ENCODE peak calls at places on chromosomes 11 and 22, in nine cellular contexts. O is psoas muscle, M is tibial nerve, I is A549, U is body of pancreas, D is cardiac muscle cell, Q is right atrium auricular region, L is A673, X is brain microvascular endothelial cell. F is an unnamed sample.

GRCh38 chr11:34773211-34773610 is 143.0 kb downstream of the APIP start:
- DNase-seq in O (no peak), M (no peak), I (no peak), U (no peak), D (no peak), Q (no peak), L (no peak), X (no peak), F (no peak)

GRCh38 chr22:26579331-26579886 is 10.5 kb downstream of the TPST2 start:
- DNase-seq in O (no peak), M (no peak), I (no peak), U (no peak), D (no peak), Q (no peak), L (no peak), X (no peak), F (no peak)

GRCh38 chr11:9075441-9076000 is 15.9 kb downstream of the SCUBE2 start:
- DNase-seq in O (no peak), M (no peak), I (no peak), U (no peak), D (no peak), Q (no peak), L (no peak), X (no peak), F (peak)

GRCh38 chr11:121464352-121464946 is 11.7 kb upstream of the SORL1-AS1 start:
- DNase-seq in O (peak), M (no peak), I (peak), U (peak), D (peak), Q (peak), L (peak), X (peak), F (peak)

GRCh38 chr22:23691748-23692423 is 1.1 kb downstream of the RGL4 start:
- DNase-seq in O (no peak), M (no peak), I (no peak), U (no peak), D (no peak), Q (no peak), L (no peak), X (no peak), F (no peak)

GRCh38 chr11:73342633-73343032 is 33.6 kb upstream of the RELT start:
- DNase-seq in O (no peak), M (no peak), I (no peak), U (peak), D (peak), Q (no peak), L (no peak), X (no peak), F (no peak)

GRCh38 chr22:31583861-31584485 is 78.0 kb downstream of the PISD start:
- DNase-seq in O (no peak), M (no peak), I (no peak), U (no peak), D (no peak), Q (no peak), L (no peak), X (peak), F (no peak)

GRCh38 chr22:39263626-39264025 is 18.8 kb upstream of the PDGFB start:
- DNase-seq in O (no peak), M (no peak), I (no peak), U (no peak), D (no peak), Q (no peak), L (no peak), X (no peak), F (no peak)

GRCh38 chr11:47669856-47670255 is 27.5 kb upstream of the MTCH2 start:
- DNase-seq in O (no peak), M (no peak), I (no peak), U (no peak), D (no peak), Q (no peak), L (no peak), X (no peak), F (no peak)

GRCh38 chr22:35315855-35316745 is 16.4 kb downstream of the TOM1 start:
- DNase-seq in O (peak), M (no peak), I (no peak), U (peak), D (no peak), Q (peak), L (no peak), X (no peak), F (peak)

GRCh38 chr11:82577246-82577645 is 156.4 kb downstream of the FAM181B start:
- DNase-seq in O (no peak), M (no peak), I (no peak), U (no peak), D (no peak), Q (no peak), L (no peak), X (no peak), F (no peak)

GRCh38 chr22:42993651-42994275 is 21.2 kb downstream of the PACSIN2 start:
- DNase-seq in O (no peak), M (no peak), I (peak), U (no peak), D (no peak), Q (no peak), L (no peak), X (no peak), F (no peak)

GRCh38 chr11:26330255-26330654 is 1.7 kb upstream of the ANO3 start:
- DNase-seq in O (no peak), M (no peak), I (no peak), U (no peak), D (no peak), Q (no peak), L (no peak), X (no peak), F (no peak)

GRCh38 chr22:29030016-29030617 is 31.5 kb downstream of the C22orf31 start:
- DNase-seq in O (no peak), M (no peak), I (no peak), U (peak), D (no peak), Q (no peak), L (no peak), X (no peak), F (no peak)

GRCh38 chr22:20434264-20434751 is 3.3 kb downstream of the SCARF2 start:
- DNase-seq in O (peak), M (no peak), I (no peak), U (no peak), D (no peak), Q (no peak), L (no peak), X (no peak), F (no peak)

GRCh38 chr11:124657922-124658321 is 15.6 kb downstream of the SIAE start:
- DNase-seq in O (no peak), M (no peak), I (no peak), U (no peak), D (no peak), Q (no peak), L (peak), X (no peak), F (no peak)

GRCh38 chr11:123325535-123325934 is 104.5 kb upstream of the GRAMD1B start:
- DNase-seq in O (no peak), M (no peak), I (no peak), U (no peak), D (no peak), Q (no peak), L (no peak), X (no peak), F (no peak)

GRCh38 chr11:70485326-70486025 is 87.1 kb downstream of the CTTN start:
- DNase-seq in O (no peak), M (no peak), I (no peak), U (no peak), D (no peak), Q (no peak), L (no peak), X (no peak), F (no peak)

GRCh38 chr11:28702450-28702790 is 594.2 kb downstream of the METTL15 start:
- DNase-seq in O (no peak), M (no peak), I (no peak), U (no peak), D (no peak), Q (no peak), L (no peak), X (no peak), F (no peak)

GRCh38 chr11:107929611-107930200 is 1.5 kb downstream of the RAB39A start:
- DNase-seq in O (no peak), M (no peak), I (no peak), U (no peak), D (no peak), Q (no peak), L (peak), X (no peak), F (no peak)

GRCh38 chr11:69873166-69874077 is 54.2 kb upstream of the FGF3 start:
- DNase-seq in O (no peak), M (no peak), I (no peak), U (no peak), D (no peak), Q (no peak), L (no peak), X (no peak), F (no peak)

GRCh38 chr22:38853149-38853548 is 9.3 kb upstream of the NPTXR start:
- DNase-seq in O (no peak), M (no peak), I (no peak), U (no peak), D (no peak), Q (no peak), L (no peak), X (no peak), F (no peak)

GRCh38 chr11:110422306-110422924 is 7.3 kb upstream of the FDX1 start:
- DNase-seq in O (no peak), M (no peak), I (no peak), U (no peak), D (no peak), Q (no peak), L (no peak), X (no peak), F (no peak)

GRCh38 chr22:27488456-27489224 is 312.9 kb downstream of the MN1 start:
- DNase-seq in O (no peak), M (no peak), I (no peak), U (peak), D (no peak), Q (no peak), L (no peak), X (peak), F (no peak)

GRCh38 chr11:124930799-124931198 is 5.0 kb downstream of the HEPACAM start:
- DNase-seq in O (no peak), M (no peak), I (no peak), U (no peak), D (no peak), Q (no peak), L (no peak), X (no peak), F (no peak)

GRCh38 chr11:36702330-36703054 is 104.5 kb upstream of the RAG2 start:
- DNase-seq in O (no peak), M (peak), I (peak), U (peak), D (peak), Q (no peak), L (peak), X (peak), F (no peak)

GRCh38 chr11:110735431-110736157 is 23.4 kb upstream of the ARHGAP20 start:
- DNase-seq in O (no peak), M (no peak), I (no peak), U (no peak), D (no peak), Q (no peak), L (no peak), X (no peak), F (no peak)

GRCh38 chr11:63543711-63544110 is 7.1 kb downstream of the PLAAT4 start:
- DNase-seq in O (no peak), M (no peak), I (no peak), U (no peak), D (no peak), Q (no peak), L (no peak), X (no peak), F (no peak)

GRCh38 chr11:134036484-134037092 is 32.3 kb upstream of the JAM3 start:
- DNase-seq in O (no peak), M (no peak), I (no peak), U (peak), D (no peak), Q (no peak), L (no peak), X (no peak), F (no peak)

GRCh38 chr22:47124946-47125345 is 362.5 kb downstream of the TBC1D22A start:
- DNase-seq in O (no peak), M (no peak), I (no peak), U (no peak), D (no peak), Q (no peak), L (no peak), X (no peak), F (no peak)

GRCh38 chr22:39529487-39529851 is 3.1 kb downstream of the RPS19BP1 start:
- DNase-seq in O (no peak), M (no peak), I (no peak), U (no peak), D (no peak), Q (no peak), L (no peak), X (no peak), F (no peak)

GRCh38 chr11:4495487-4495886 is 13.0 kb downstream of the OR52K1 start:
- DNase-seq in O (no peak), M (no peak), I (no peak), U (no peak), D (no peak), Q (no peak), L (no peak), X (no peak), F (no peak)

GRCh38 chr11:79263001-79263400 is 177.8 kb downstream of the TENM4 start:
- DNase-seq in O (no peak), M (no peak), I (no peak), U (no peak), D (no peak), Q (no peak), L (peak), X (no peak), F (no peak)

GRCh38 chr11:2207212-2207611 is 35.6 kb upstream of the TH start:
- DNase-seq in O (no peak), M (no peak), I (no peak), U (peak), D (no peak), Q (peak), L (no peak), X (no peak), F (no peak)

GRCh38 chr11:117563556-117563955 is 233.5 kb downstream of the DSCAML1 start:
- DNase-seq in O (no peak), M (no peak), I (no peak), U (no peak), D (no peak), Q (no peak), L (no peak), X (no peak), F (no peak)
- H3K4me3 ChIP-seq in O (no peak), M (no peak), I (no peak), U (no peak), D (no peak), Q (no peak), L (no peak), X (no peak), F (no peak)

GRCh38 chr11:131506376-131506775 is 136.0 kb downstream of the NTM start:
- DNase-seq in O (no peak), M (no peak), I (no peak), U (no peak), D (no peak), Q (no peak), L (no peak), X (no peak), F (no peak)

GRCh38 chr11:131503017-131503416 is 132.6 kb downstream of the NTM start:
- DNase-seq in O (no peak), M (no peak), I (no peak), U (no peak), D (no peak), Q (no peak), L (no peak), X (no peak), F (no peak)

GRCh38 chr11:131498631-131499053 is 128.2 kb downstream of the NTM start:
- DNase-seq in O (no peak), M (no peak), I (no peak), U (no peak), D (no peak), Q (no peak), L (no peak), X (no peak), F (no peak)

GRCh38 chr11:131499199-131499598 is 128.8 kb downstream of the NTM start:
- DNase-seq in O (no peak), M (no peak), I (no peak), U (no peak), D (no peak), Q (no peak), L (no peak), X (no peak), F (no peak)

DNA sequence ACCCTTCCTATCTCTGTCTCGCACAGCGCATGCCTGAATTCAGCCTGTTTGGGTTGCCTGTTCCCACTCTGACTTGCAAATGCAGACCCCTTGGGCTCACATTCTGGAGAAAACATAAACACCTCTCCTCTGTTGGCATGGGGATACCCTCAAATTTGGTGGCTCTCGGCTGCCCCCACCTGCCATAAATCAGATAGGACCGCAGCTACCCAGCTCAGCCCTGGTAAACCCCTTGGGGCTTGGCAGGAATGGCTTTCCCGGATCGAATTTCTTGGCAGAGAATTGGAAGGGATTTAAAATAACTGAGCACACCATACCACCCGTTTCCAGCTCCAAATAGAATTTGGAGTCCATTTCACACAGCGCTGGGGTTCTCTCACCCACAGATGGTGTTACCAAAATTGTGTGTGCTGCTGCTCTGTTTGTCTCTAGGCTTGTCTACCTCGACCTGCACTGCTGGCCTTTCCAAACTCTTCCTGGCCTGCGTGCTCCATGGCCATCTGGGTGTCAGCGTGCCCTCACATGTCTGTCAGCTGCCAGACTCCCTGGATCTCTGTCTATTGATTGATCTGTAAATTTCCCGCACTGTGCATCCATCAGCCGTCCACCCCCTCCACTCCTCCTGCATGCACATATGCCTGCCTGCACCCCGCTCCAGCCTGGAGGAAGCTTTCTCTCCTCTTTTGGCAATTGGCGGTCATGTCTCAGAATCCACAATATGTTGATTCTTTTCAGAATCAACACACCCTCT is 134.0 kb downstream of the NTM start:
- DNase-seq in O (peak), M (no peak), I (no peak), U (peak), D (peak), Q (no peak), L (peak), X (no peak), F (no peak)
- TF ChIP-seq CTCF in O (no peak), M (no peak), I (no peak), U (no peak), D (peak), Q (no peak), L (peak), X (peak), F (no peak)

DNA sequence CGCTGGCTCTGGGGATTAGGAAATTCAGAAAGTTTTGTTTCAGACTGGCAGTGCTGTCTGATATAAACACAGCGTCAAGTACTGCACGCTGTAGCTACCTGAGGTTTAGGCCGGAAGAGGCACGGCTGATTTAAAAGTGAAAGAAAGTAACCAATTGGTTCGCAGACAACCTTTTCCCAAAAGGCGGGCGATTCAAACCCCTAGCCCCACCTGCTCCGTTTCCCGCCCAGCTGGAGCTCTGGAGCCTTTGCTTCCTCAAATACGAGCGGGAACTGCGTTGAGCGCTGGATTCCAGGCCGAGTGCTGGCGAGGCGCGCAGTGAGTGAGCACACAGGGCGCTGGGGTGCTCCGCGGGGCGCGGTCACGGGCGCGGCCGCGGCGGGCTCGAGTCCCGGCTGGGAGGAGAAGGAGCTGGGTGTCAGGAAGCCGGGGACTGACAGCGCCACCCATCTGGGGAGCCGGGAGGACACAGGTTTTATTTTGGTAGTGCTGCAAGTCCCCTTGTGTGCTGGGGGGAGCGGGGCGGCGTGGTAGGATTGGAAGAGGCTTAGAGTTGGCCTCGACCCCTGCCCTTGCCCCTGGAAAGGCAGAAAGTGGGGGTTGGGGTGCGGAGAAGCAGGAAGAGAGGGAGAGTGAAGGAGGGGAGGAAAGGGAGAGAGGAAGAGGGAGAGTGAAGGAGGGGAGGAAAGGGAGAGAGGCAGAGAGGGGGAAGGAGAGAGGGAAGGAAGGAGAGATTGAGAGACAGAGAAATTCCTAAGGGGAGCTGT is 2.1 kb downstream of the FAM111A start:
- DNase-seq in O (peak), M (peak), I (peak), U (peak), D (peak), Q (peak), L (peak), X (peak), F (peak)
- H3K27ac ChIP-seq in O (peak), M (peak), I (peak), U (peak), D (no peak), Q (peak), L (peak), X (peak), F (peak)

GRCh38 chr11:114343493-114343892 is 47.3 kb downstream of the NNMT start:
- DNase-seq in O (no peak), M (no peak), I (no peak), U (no peak), D (no peak), Q (no peak), L (no peak), X (no peak), F (no peak)

GRCh38 chr11:114343020-114343419 is 46.8 kb downstream of the NNMT start:
- DNase-seq in O (no peak), M (no peak), I (no peak), U (no peak), D (no peak), Q (no peak), L (no peak), X (no peak), F (no peak)

GRCh38 chr11:114342476-114342875 is 46.3 kb downstream of the NNMT start:
- DNase-seq in O (no peak), M (no peak), I (no peak), U (no peak), D (no peak), Q (no peak), L (no peak), X (no peak), F (no peak)

GRCh38 chr11:114344494-114344893 is 48.3 kb downstream of the NNMT start:
- DNase-seq in O (no peak), M (no peak), I (no peak), U (no peak), D (no peak), Q (no peak), L (no peak), X (no peak), F (no peak)

GRCh38 chr11:114340311-114341131 is 44.3 kb downstream of the NNMT start:
- DNase-seq in O (peak), M (peak), I (peak), U (peak), D (peak), Q (peak), L (peak), X (peak), F (no peak)
- H3K4me3 ChIP-seq in O (peak), M (no peak), I (no peak), U (no peak), D (no peak), Q (no peak), L (peak), X (no peak), F (peak)

GRCh38 chr11:61578819-61579218 is 2.1 kb downstream of the SYT7 start:
- DNase-seq in O (no peak), M (no peak), I (no peak), U (no peak), D (no peak), Q (no peak), L (no peak), X (no peak), F (no peak)

GRCh38 chr11:61577383-61578118 is 3.3 kb downstream of the SYT7 start:
- DNase-seq in O (no peak), M (no peak), I (peak), U (no peak), D (peak), Q (no peak), L (no peak), X (no peak), F (no peak)

GRCh38 chr11:61580292-61580888 is 486 bp downstream of the SYT7 start:
- DNase-seq in O (no peak), M (no peak), I (no peak), U (peak), D (no peak), Q (no peak), L (no peak), X (no peak), F (no peak)

GRCh38 chr11:61581030-61581928 is at the start of gene SYT7:
- DNase-seq in O (peak), M (peak), I (peak), U (peak), D (peak), Q (peak), L (peak), X (peak), F (peak)

GRCh38 chr11:61579398-61580291 is 1.2 kb downstream of the SYT7 start:
- DNase-seq in O (no peak), M (no peak), I (no peak), U (no peak), D (no peak), Q (no peak), L (peak), X (no peak), F (no peak)
- TF ChIP-seq CTCF in O (no peak), M (no peak), I (no peak), U (no peak), D (no peak), Q (no peak), L (no peak), X (peak), F (no peak)